ENCODE peak calls at places on chromosomes 12 and 14, in nine cellular contexts. W is OCI-LY7; Y is left ventricle myocardium inferior; D is thoracic aorta; C is naive thymus-derived CD4-positive, alpha-beta T cell; J is right cardiac atrium; P is CD4-positive, alpha-beta memory T cell; V is esophagus squamous epithelium; F is thyroid gland. I is an unnamed sample.

GRCh38 chr12:25960176-25960575 is 1.7 kb downstream of the RASSF8 start:
- DNase-seq in W (no peak), Y (peak; percentile 29), D (no peak), C (no peak), J (peak; percentile 37), P (no peak), V (no peak), F (peak; percentile 8), I (peak; percentile 51)

GRCh38 chr14:68656452-68656851 is 136.4 kb downstream of the ZFP36L1 start:
- DNase-seq in W (no peak), Y (no peak), D (no peak), C (no peak), J (no peak), P (no peak), V (no peak), F (no peak), I (no peak)

GRCh38 chr14:39014460-39014859 is 88.6 kb downstream of the SEC23A start:
- DNase-seq in W (no peak), Y (no peak), D (no peak), C (no peak), J (no peak), P (no peak), V (no peak), F (no peak), I (no peak)

GRCh38 chr12:56286044-56286830 is 13.9 kb downstream of the CS start:
- DNase-seq in W (no peak), Y (no peak), D (no peak), C (no peak), J (no peak), P (no peak), V (no peak), F (no peak), I (peak; percentile 45)

GRCh38 chr12:67354322-67354721 is 85.2 kb downstream of the CAND1 start:
- DNase-seq in W (no peak), Y (no peak), D (no peak), C (no peak), J (no peak), P (no peak), V (no peak), F (peak; percentile 57), I (no peak)

GRCh38 chr12:30023186-30023585 is 239.4 kb upstream of the TMTC1 start:
- DNase-seq in W (no peak), Y (no peak), D (no peak), C (no peak), J (no peak), P (no peak), V (no peak), F (no peak), I (no peak)

GRCh38 chr12:100229036-100229635 is 28.5 kb downstream of the ACTR6 start:
- DNase-seq in W (peak; percentile 21), Y (no peak), D (no peak), C (no peak), J (no peak), P (no peak), V (no peak), F (no peak), I (no peak)

GRCh38 chr12:92133166-92133565 is 12.5 kb downstream of the BTG1 start:
- DNase-seq in W (no peak), Y (no peak), D (no peak), C (no peak), J (no peak), P (no peak), V (no peak), F (no peak), I (peak; percentile 32)

GRCh38 chr12:40241741-40242140 is 16.9 kb downstream of the LRRK2 start:
- DNase-seq in W (no peak), Y (no peak), D (no peak), C (no peak), J (no peak), P (no peak), V (no peak), F (no peak), I (no peak)

GRCh38 chr12:27527512-27527911 is 3.5 kb downstream of the PPFIBP1 start:
- DNase-seq in W (no peak), Y (no peak), D (no peak), C (no peak), J (no peak), P (no peak), V (no peak), F (no peak), I (no peak)

GRCh38 chr14:20247651-20248246 is 8.7 kb downstream of the OR11H4 start:
- DNase-seq in W (peak; percentile 31), Y (no peak), D (no peak), C (peak; percentile 5), J (no peak), P (no peak), V (no peak), F (no peak), I (no peak)

GRCh38 chr12:67562513-67563287 is 85.8 kb upstream of the DYRK2 start:
- DNase-seq in W (no peak), Y (no peak), D (no peak), C (no peak), J (no peak), P (no peak), V (no peak), F (no peak), I (no peak)

GRCh38 chr12:124814741-124815613 is 48.7 kb downstream of the SCARB1 start:
- DNase-seq in W (no peak), Y (no peak), D (no peak), C (no peak), J (no peak), P (no peak), V (no peak), F (no peak), I (peak; percentile 67)

DNA sequence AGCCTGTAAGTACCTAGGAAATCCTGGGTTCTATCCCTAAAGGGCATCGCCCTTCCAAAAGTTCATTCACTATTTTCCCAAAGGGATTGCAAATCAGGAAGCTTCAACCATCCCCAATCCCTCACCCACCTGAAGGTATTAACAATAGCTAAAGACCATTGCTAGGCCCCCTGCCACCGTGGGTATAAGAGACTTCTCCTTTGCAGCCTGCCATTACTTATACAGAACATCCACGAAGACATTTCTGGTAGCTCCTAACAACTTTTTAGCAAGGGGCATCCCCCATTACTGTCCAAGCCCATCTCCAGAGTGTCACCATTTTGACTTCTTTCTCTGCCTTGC is 384 bp upstream of the SMUG1 start:
- DNase-seq in W (no peak), Y (no peak), D (no peak), C (no peak), J (no peak), P (no peak), V (no peak), F (no peak), I (no peak)
- H3K27ac ChIP-seq in W (no peak overlapping the region), Y (no peak overlapping the region), D (no peak overlapping the region), C (no peak overlapping the region), J (no peak overlapping the region), P (no peak overlapping the region), V (peak overlapping the region; percentile 39), F (no peak overlapping the region), I (no peak overlapping the region)

GRCh38 chr12:53048033-53048779 is 1.7 kb upstream of the TNS2 start:
- DNase-seq in W (no peak), Y (peak; percentile 81), D (no peak), C (no peak), J (peak; percentile 75), P (no peak), V (no peak), F (peak; percentile 94), I (peak; percentile 91)

GRCh38 chr12:53050426-53051057 is 677 bp downstream of the TNS2 start:
- DNase-seq in W (no peak), Y (no peak), D (no peak), C (no peak), J (no peak), P (no peak), V (no peak), F (no peak), I (no peak)

GRCh38 chr12:53048780-53049401 is 974 bp upstream of the TNS2 start:
- DNase-seq in W (no peak), Y (peak; percentile 86), D (no peak), C (no peak), J (peak; percentile 87), P (no peak), V (no peak), F (peak; percentile 57), I (peak; percentile 82)

GRCh38 chr12:53051058-53051880 is 1.4 kb downstream of the TNS2 start:
- DNase-seq in W (no peak), Y (peak; percentile 83), D (no peak), C (no peak), J (peak; percentile 84), P (no peak), V (no peak), F (peak; percentile 77), I (peak; percentile 93)

DNA sequence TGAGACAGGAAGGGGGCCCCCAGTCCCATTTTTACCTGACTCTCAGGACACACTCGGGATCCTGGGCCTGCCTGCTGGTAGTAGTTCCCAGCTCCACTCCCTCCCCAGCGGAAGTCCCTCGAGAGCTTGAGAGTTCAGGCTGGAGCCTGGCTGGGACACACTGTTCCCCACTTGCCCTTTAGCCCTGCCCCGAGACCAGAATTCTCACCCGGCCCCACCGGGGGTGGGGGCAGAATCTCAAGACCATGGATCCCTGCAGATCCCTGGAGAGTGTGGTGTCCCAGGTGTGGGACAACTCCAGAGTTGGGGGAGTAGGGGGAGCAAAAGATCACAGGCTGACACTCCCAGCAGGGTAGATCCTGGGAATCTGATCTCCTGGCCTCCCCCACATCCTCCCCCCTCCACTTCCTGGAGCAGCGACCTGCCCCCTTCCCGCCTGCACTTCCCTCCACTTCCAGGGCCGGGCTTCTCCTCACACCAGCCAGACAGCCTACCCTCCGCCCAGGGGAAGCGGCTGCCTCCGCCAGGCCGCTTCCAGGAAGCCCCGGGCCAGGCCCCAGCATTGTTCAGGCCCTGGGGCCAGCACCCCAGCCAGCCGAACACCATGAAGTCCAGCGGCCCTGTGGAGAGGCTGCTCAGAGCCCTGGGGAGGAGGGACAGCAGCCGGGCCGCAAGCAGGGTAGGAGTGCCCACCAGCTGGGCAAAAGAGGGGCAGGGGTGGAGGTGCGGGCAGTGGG is at the start of gene TNS2:
- DNase-seq in W (no peak), Y (peak; percentile 89), D (no peak), C (no peak), J (peak; percentile 89), P (no peak), V (no peak), F (peak; percentile 85), I (peak; percentile 84)
- H3K4me3 ChIP-seq in W (no peak within 1 kb of the TSS), Y (peak within 1 kb of the TSS; percentile 87), D (peak within 1 kb of the TSS; percentile 78), C (no peak within 1 kb of the TSS), J (peak within 1 kb of the TSS; percentile 72), P (no peak within 1 kb of the TSS), V (peak within 1 kb of the TSS; percentile 84), F (peak within 1 kb of the TSS; percentile 6), I (peak within 1 kb of the TSS; percentile 46)

GRCh38 chr14:106826833-106827369 is 1300.5 kb downstream of the TMEM121 start:
- DNase-seq in W (no peak), Y (no peak), D (no peak), C (no peak), J (no peak), P (no peak), V (no peak), F (no peak), I (no peak)
- H3K9me3 ChIP-seq in W (peaks cover 12% of the 10 kb centered on the region), Y (no peaks in the 10 kb centered on the region), D (no peaks in the 10 kb centered on the region), C (no peaks in the 10 kb centered on the region), J (no peaks in the 10 kb centered on the region), P (no peaks in the 10 kb centered on the region), V (no peaks in the 10 kb centered on the region), F (no peaks in the 10 kb centered on the region), I (no peaks in the 10 kb centered on the region)

DNA sequence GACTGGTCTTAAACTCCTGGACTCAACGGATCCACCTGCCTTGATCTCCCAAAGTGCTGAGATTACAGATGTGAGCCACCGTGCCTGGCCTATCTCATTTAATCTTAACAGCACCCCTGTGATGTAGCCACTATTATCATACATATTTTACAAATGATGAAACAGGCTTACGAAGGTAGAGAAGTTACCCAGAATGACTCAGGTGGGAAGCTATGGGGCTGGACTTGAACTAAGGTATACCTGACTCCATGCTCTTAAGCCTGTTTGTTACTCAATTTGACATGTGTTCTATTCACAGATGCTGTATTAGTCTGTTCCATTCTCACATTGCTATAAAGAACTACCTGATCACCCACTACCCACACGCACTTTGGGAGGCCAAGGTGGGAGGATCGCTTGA is 36.8 kb upstream of the TMPO start:
- DNase-seq in W (no peak), Y (no peak), D (no peak), C (no peak), J (no peak), P (no peak), V (no peak), F (no peak), I (no peak)
- H3K27ac ChIP-seq in W (no peak overlapping the region), Y (no peak overlapping the region), D (no peak overlapping the region), C (no peak overlapping the region), J (no peak overlapping the region), P (no peak overlapping the region), V (no peak overlapping the region), F (no peak overlapping the region), I (no peak overlapping the region)

I was measured in adrenal gland.